ENCODE peak calls at places on chromosomes 1 and 21, in six cellular contexts. Z is coronary artery, W is psoas muscle, P is heart right ventricle, J is anterior cingulate cortex, G is left lung. C is an unnamed sample.

GRCh38 chr1:228282329-228283042 is 74.6 kb downstream of the OBSCN start:
- DNase-seq in Z (peak), W (peak), P (peak), J (no peak), G (no peak), C (no peak)

GRCh38 chr1:30607723-30608122 is 115.7 kb downstream of the MATN1 start:
- DNase-seq in Z (peak), W (no peak), P (no peak), J (no peak), G (no peak), C (no peak)

GRCh38 chr21:16046625-16047340 is 317.0 kb downstream of the USP25 start:
- DNase-seq in Z (no peak), W (no peak), P (no peak), J (no peak), G (no peak), C (no peak)

GRCh38 chr1:231841616-231842344 is 215.2 kb downstream of the DISC1 start:
- DNase-seq in Z (no peak), W (no peak), P (no peak), J (no peak), G (no peak), C (no peak)

GRCh38 chr21:46004168-46004861 is 22.7 kb downstream of the COL6A1 start:
- DNase-seq in Z (peak), W (no peak), P (peak), J (no peak), G (no peak), C (no peak)

GRCh38 chr1:196178083-196178635 is 430.1 kb downstream of the KCNT2 start:
- DNase-seq in Z (no peak), W (no peak), P (no peak), J (no peak), G (no peak), C (no peak)

GRCh38 chr21:25626752-25627151 is 12.3 kb upstream of the JAM2 start:
- DNase-seq in Z (no peak), W (no peak), P (peak), J (no peak), G (no peak), C (no peak)

GRCh38 chr1:53544731-53545515 is 85.7 kb downstream of the DMRTB1 start:
- DNase-seq in Z (no peak), W (peak), P (no peak), J (no peak), G (peak), C (no peak)

GRCh38 chr1:66313446-66313845 is 220.5 kb upstream of the SGIP1 start:
- DNase-seq in Z (no peak), W (no peak), P (no peak), J (no peak), G (no peak), C (no peak)

GRCh38 chr1:221149111-221149510 is 269.9 kb downstream of the HLX start:
- DNase-seq in Z (no peak), W (no peak), P (no peak), J (no peak), G (no peak), C (no peak)

GRCh38 chr1:203661572-203661971 is 34.9 kb downstream of the ATP2B4 start:
- DNase-seq in Z (no peak), W (peak), P (peak), J (no peak), G (peak), C (no peak)

GRCh38 chr1:233361876-233362275 is 34.4 kb downstream of the MAP3K21 start:
- DNase-seq in Z (no peak), W (no peak), P (no peak), J (no peak), G (no peak), C (no peak)

GRCh38 chr1:169889871-169890270 is 3.8 kb downstream of the SCYL3 start:
- DNase-seq in Z (no peak), W (no peak), P (no peak), J (no peak), G (no peak), C (no peak)

GRCh38 chr21:36575306-36575705 is 95.4 kb upstream of the CLDN14 start:
- DNase-seq in Z (no peak), W (no peak), P (no peak), J (no peak), G (no peak), C (no peak)

C was measured in glomerular endothelial cell.